ENCODE peak calls at places on chromosomes 12 and 14, in eight cellular contexts. One of them, this sample, is unnamed.

GRCh38 chr14:74695406-74695805 is 17.5 kb downstream of the AREL1 start:
- DNase-seq in renal cortical epithelial cell: no peak
- DNase-seq in T-cell: no peak
- DNase-seq in Calu3: no peak
- DNase-seq in CD8-positive, alpha-beta T cell: no peak
- DNase-seq in NCI-H1417: no peak
- DNase-seq in DMS53: no peak
- DNase-seq in brain microvascular endothelial cell: no peak
- DNase-seq in this sample: no peak

GRCh38 chr12:6056406-6057211 is 67.9 kb downstream of the VWF start:
- DNase-seq in renal cortical epithelial cell: no peak
- DNase-seq in T-cell: no peak
- DNase-seq in Calu3: no peak
- DNase-seq in CD8-positive, alpha-beta T cell: peak
- DNase-seq in NCI-H1417: no peak
- DNase-seq in DMS53: no peak
- DNase-seq in brain microvascular endothelial cell: no peak
- DNase-seq in this sample: peak

GRCh38 chr12:129615001-129615400 is 288.8 kb downstream of the TMEM132D start:
- DNase-seq in renal cortical epithelial cell: no peak
- DNase-seq in T-cell: no peak
- DNase-seq in Calu3: no peak
- DNase-seq in CD8-positive, alpha-beta T cell: no peak
- DNase-seq in NCI-H1417: no peak
- DNase-seq in DMS53: no peak
- DNase-seq in brain microvascular endothelial cell: peak
- DNase-seq in this sample: no peak

GRCh38 chr14:87409401-87409800 is 583.6 kb downstream of the GALC start:
- DNase-seq in renal cortical epithelial cell: peak
- DNase-seq in T-cell: no peak
- DNase-seq in Calu3: no peak
- DNase-seq in CD8-positive, alpha-beta T cell: no peak
- DNase-seq in NCI-H1417: no peak
- DNase-seq in DMS53: no peak
- DNase-seq in brain microvascular endothelial cell: no peak
- DNase-seq in this sample: no peak

GRCh38 chr12:64894827-64895475 is 70.5 kb downstream of the TBC1D30 start:
- DNase-seq in renal cortical epithelial cell: no peak
- DNase-seq in T-cell: no peak
- DNase-seq in Calu3: no peak
- DNase-seq in CD8-positive, alpha-beta T cell: no peak
- DNase-seq in NCI-H1417: no peak
- DNase-seq in DMS53: no peak
- DNase-seq in brain microvascular endothelial cell: no peak
- DNase-seq in this sample: no peak

GRCh38 chr12:61072717-61073116 is 1187.5 kb upstream of the USP15 start:
- DNase-seq in renal cortical epithelial cell: no peak
- DNase-seq in T-cell: no peak
- DNase-seq in Calu3: no peak
- DNase-seq in CD8-positive, alpha-beta T cell: no peak
- DNase-seq in NCI-H1417: no peak
- DNase-seq in DMS53: no peak
- DNase-seq in brain microvascular endothelial cell: no peak
- DNase-seq in this sample: no peak

GRCh38 chr12:110367209-110367864 is 36.2 kb downstream of the ANAPC7 start:
- DNase-seq in renal cortical epithelial cell: no peak
- DNase-seq in T-cell: no peak
- DNase-seq in Calu3: no peak
- DNase-seq in CD8-positive, alpha-beta T cell: no peak
- DNase-seq in NCI-H1417: no peak
- DNase-seq in DMS53: no peak
- DNase-seq in brain microvascular endothelial cell: peak
- DNase-seq in this sample: no peak

GRCh38 chr14:32698831-32699230 is 239.8 kb upstream of the NPAS3 start:
- DNase-seq in renal cortical epithelial cell: peak
- DNase-seq in T-cell: no peak
- DNase-seq in Calu3: no peak
- DNase-seq in CD8-positive, alpha-beta T cell: no peak
- DNase-seq in NCI-H1417: no peak
- DNase-seq in DMS53: no peak
- DNase-seq in brain microvascular endothelial cell: no peak
- DNase-seq in this sample: no peak

GRCh38 chr12:118361889-118362288 is 10.8 kb downstream of the TAOK3 start:
- DNase-seq in renal cortical epithelial cell: no peak
- DNase-seq in T-cell: no peak
- DNase-seq in Calu3: no peak
- DNase-seq in CD8-positive, alpha-beta T cell: no peak
- DNase-seq in NCI-H1417: no peak
- DNase-seq in DMS53: no peak
- DNase-seq in brain microvascular endothelial cell: no peak
- DNase-seq in this sample: no peak

GRCh38 chr14:97219356-97220017 is 422.3 kb downstream of the VRK1 start:
- DNase-seq in renal cortical epithelial cell: no peak
- DNase-seq in T-cell: no peak
- DNase-seq in Calu3: no peak
- DNase-seq in CD8-positive, alpha-beta T cell: no peak
- DNase-seq in NCI-H1417: peak
- DNase-seq in DMS53: no peak
- DNase-seq in brain microvascular endothelial cell: no peak
- DNase-seq in this sample: no peak

GRCh38 chr12:109461049-109461845 is 15.9 kb downstream of the KCTD10 start:
- DNase-seq in renal cortical epithelial cell: peak
- DNase-seq in T-cell: no peak
- DNase-seq in Calu3: peak
- DNase-seq in CD8-positive, alpha-beta T cell: no peak
- DNase-seq in NCI-H1417: no peak
- DNase-seq in DMS53: no peak
- DNase-seq in brain microvascular endothelial cell: peak
- DNase-seq in this sample: peak

GRCh38 chr14:70934084-70934483 is 26.8 kb downstream of the PCNX1 start:
- DNase-seq in renal cortical epithelial cell: no peak
- DNase-seq in T-cell: no peak
- DNase-seq in Calu3: no peak
- DNase-seq in CD8-positive, alpha-beta T cell: no peak
- DNase-seq in NCI-H1417: no peak
- DNase-seq in DMS53: no peak
- DNase-seq in brain microvascular endothelial cell: no peak
- DNase-seq in this sample: no peak

GRCh38 chr12:59344224-59344623 is 251.6 kb upstream of the SLC16A7 start:
- DNase-seq in renal cortical epithelial cell: no peak
- DNase-seq in T-cell: no peak
- DNase-seq in Calu3: no peak
- DNase-seq in CD8-positive, alpha-beta T cell: no peak
- DNase-seq in NCI-H1417: no peak
- DNase-seq in DMS53: no peak
- DNase-seq in brain microvascular endothelial cell: no peak
- DNase-seq in this sample: no peak

GRCh38 chr12:130593056-130593455 is 123.0 kb downstream of the RIMBP2 start:
- DNase-seq in renal cortical epithelial cell: no peak
- DNase-seq in T-cell: no peak
- DNase-seq in Calu3: no peak
- DNase-seq in CD8-positive, alpha-beta T cell: no peak
- DNase-seq in NCI-H1417: no peak
- DNase-seq in DMS53: no peak
- DNase-seq in brain microvascular endothelial cell: no peak
- DNase-seq in this sample: no peak

GRCh38 chr12:2498961-2499500 is 295.7 kb upstream of the FKBP4 start:
- DNase-seq in renal cortical epithelial cell: no peak
- DNase-seq in T-cell: no peak
- DNase-seq in Calu3: no peak
- DNase-seq in CD8-positive, alpha-beta T cell: no peak
- DNase-seq in NCI-H1417: peak
- DNase-seq in DMS53: peak
- DNase-seq in brain microvascular endothelial cell: no peak
- DNase-seq in this sample: no peak

GRCh38 chr14:58817846-58818245 is 180.1 kb downstream of the DACT1 start:
- DNase-seq in renal cortical epithelial cell: no peak
- DNase-seq in T-cell: no peak
- DNase-seq in Calu3: no peak
- DNase-seq in CD8-positive, alpha-beta T cell: no peak
- DNase-seq in NCI-H1417: no peak
- DNase-seq in DMS53: no peak
- DNase-seq in brain microvascular endothelial cell: no peak
- DNase-seq in this sample: no peak

GRCh38 chr12:57243521-57244305 is 7.3 kb downstream of the STAC3 start:
- DNase-seq in renal cortical epithelial cell: peak
- DNase-seq in T-cell: peak
- DNase-seq in Calu3: peak
- DNase-seq in CD8-positive, alpha-beta T cell: peak
- DNase-seq in NCI-H1417: peak
- DNase-seq in DMS53: peak
- DNase-seq in brain microvascular endothelial cell: peak
- DNase-seq in this sample: peak

GRCh38 chr12:108955225-108955835 is 65.5 kb downstream of the SVOP start:
- DNase-seq in renal cortical epithelial cell: peak
- DNase-seq in T-cell: no peak
- DNase-seq in Calu3: no peak
- DNase-seq in CD8-positive, alpha-beta T cell: no peak
- DNase-seq in NCI-H1417: no peak
- DNase-seq in DMS53: peak
- DNase-seq in brain microvascular endothelial cell: peak
- DNase-seq in this sample: no peak

GRCh38 chr12:59164226-59164625 is 243.9 kb upstream of the LRIG3 start:
- DNase-seq in renal cortical epithelial cell: peak
- DNase-seq in T-cell: no peak
- DNase-seq in Calu3: no peak
- DNase-seq in CD8-positive, alpha-beta T cell: no peak
- DNase-seq in NCI-H1417: no peak
- DNase-seq in DMS53: no peak
- DNase-seq in brain microvascular endothelial cell: peak
- DNase-seq in this sample: no peak

GRCh38 chr12:4086481-4086880 is 187.1 kb upstream of the CCND2 start:
- DNase-seq in renal cortical epithelial cell: no peak
- DNase-seq in T-cell: no peak
- DNase-seq in Calu3: no peak
- DNase-seq in CD8-positive, alpha-beta T cell: no peak
- DNase-seq in NCI-H1417: no peak
- DNase-seq in DMS53: no peak
- DNase-seq in brain microvascular endothelial cell: no peak
- DNase-seq in this sample: no peak

GRCh38 chr12:116455540-116456306 is 103.5 kb upstream of the MAP1LC3B2 start:
- DNase-seq in renal cortical epithelial cell: peak
- DNase-seq in T-cell: no peak
- DNase-seq in Calu3: peak
- DNase-seq in CD8-positive, alpha-beta T cell: no peak
- DNase-seq in NCI-H1417: no peak
- DNase-seq in DMS53: peak
- DNase-seq in brain microvascular endothelial cell: peak
- DNase-seq in this sample: no peak

GRCh38 chr12:39319180-39319579 is 123.7 kb downstream of the KIF21A start:
- DNase-seq in renal cortical epithelial cell: no peak
- DNase-seq in T-cell: no peak
- DNase-seq in Calu3: no peak
- DNase-seq in CD8-positive, alpha-beta T cell: no peak
- DNase-seq in NCI-H1417: peak
- DNase-seq in DMS53: no peak
- DNase-seq in brain microvascular endothelial cell: no peak
- DNase-seq in this sample: peak

GRCh38 chr12:132327351-132328171 is 1.8 kb downstream of the GALNT9 start:
- DNase-seq in renal cortical epithelial cell: peak
- DNase-seq in T-cell: no peak
- DNase-seq in Calu3: peak
- DNase-seq in CD8-positive, alpha-beta T cell: peak
- DNase-seq in NCI-H1417: no peak
- DNase-seq in DMS53: peak
- DNase-seq in brain microvascular endothelial cell: peak
- DNase-seq in this sample: no peak

GRCh38 chr14:61385002-61385685 is 63.8 kb downstream of the PRKCH start:
- DNase-seq in renal cortical epithelial cell: no peak
- DNase-seq in T-cell: peak
- DNase-seq in Calu3: no peak
- DNase-seq in CD8-positive, alpha-beta T cell: peak
- DNase-seq in NCI-H1417: no peak
- DNase-seq in DMS53: no peak
- DNase-seq in brain microvascular endothelial cell: no peak
- DNase-seq in this sample: no peak

GRCh38 chr12:96401061-96401871 is 1.0 kb upstream of the CDK17 start:
- DNase-seq in renal cortical epithelial cell: peak
- DNase-seq in T-cell: peak
- DNase-seq in Calu3: peak
- DNase-seq in CD8-positive, alpha-beta T cell: peak
- DNase-seq in NCI-H1417: peak
- DNase-seq in DMS53: peak
- DNase-seq in brain microvascular endothelial cell: peak
- DNase-seq in this sample: peak

GRCh38 chr12:24931666-24932405 is 17.1 kb downstream of the BCAT1 start:
- DNase-seq in renal cortical epithelial cell: no peak
- DNase-seq in T-cell: no peak
- DNase-seq in Calu3: no peak
- DNase-seq in CD8-positive, alpha-beta T cell: no peak
- DNase-seq in NCI-H1417: no peak
- DNase-seq in DMS53: no peak
- DNase-seq in brain microvascular endothelial cell: no peak
- DNase-seq in this sample: no peak

GRCh38 chr14:45177081-45177480 is 41.4 kb downstream of the FANCM start:
- DNase-seq in renal cortical epithelial cell: no peak
- DNase-seq in T-cell: no peak
- DNase-seq in Calu3: no peak
- DNase-seq in CD8-positive, alpha-beta T cell: no peak
- DNase-seq in NCI-H1417: no peak
- DNase-seq in DMS53: no peak
- DNase-seq in brain microvascular endothelial cell: peak
- DNase-seq in this sample: no peak

GRCh38 chr12:69929125-69929524 is 104.1 kb downstream of the MYRFL start:
- DNase-seq in renal cortical epithelial cell: peak
- DNase-seq in T-cell: no peak
- DNase-seq in Calu3: no peak
- DNase-seq in CD8-positive, alpha-beta T cell: no peak
- DNase-seq in NCI-H1417: no peak
- DNase-seq in DMS53: no peak
- DNase-seq in brain microvascular endothelial cell: peak
- DNase-seq in this sample: no peak

GRCh38 chr12:113469893-113470743 is 1.6 kb downstream of the LHX5 start:
- DNase-seq in renal cortical epithelial cell: no peak
- DNase-seq in T-cell: no peak
- DNase-seq in Calu3: no peak
- DNase-seq in CD8-positive, alpha-beta T cell: no peak
- DNase-seq in NCI-H1417: no peak
- DNase-seq in DMS53: peak
- DNase-seq in brain microvascular endothelial cell: no peak
- DNase-seq in this sample: no peak

GRCh38 chr12:39990122-39991101 is 115.5 kb downstream of the SLC2A13 start:
- DNase-seq in renal cortical epithelial cell: no peak
- DNase-seq in T-cell: peak
- DNase-seq in Calu3: peak
- DNase-seq in CD8-positive, alpha-beta T cell: peak
- DNase-seq in NCI-H1417: peak
- DNase-seq in DMS53: peak
- DNase-seq in brain microvascular endothelial cell: peak
- DNase-seq in this sample: peak

GRCh38 chr12:48002773-48003218 is 1.5 kb downstream of the COL2A1 start:
- DNase-seq in renal cortical epithelial cell: no peak
- DNase-seq in T-cell: no peak
- DNase-seq in Calu3: no peak
- DNase-seq in CD8-positive, alpha-beta T cell: no peak
- DNase-seq in NCI-H1417: peak
- DNase-seq in DMS53: peak
- DNase-seq in brain microvascular endothelial cell: no peak
- DNase-seq in this sample: peak

GRCh38 chr12:26628234-26628633 is 204.8 kb downstream of the ITPR2 start:
- DNase-seq in renal cortical epithelial cell: no peak
- DNase-seq in T-cell: no peak
- DNase-seq in Calu3: no peak
- DNase-seq in CD8-positive, alpha-beta T cell: no peak
- DNase-seq in NCI-H1417: no peak
- DNase-seq in DMS53: no peak
- DNase-seq in brain microvascular endothelial cell: no peak
- DNase-seq in this sample: no peak